ENCODE peak calls at places on chromosomes 5 and 9, in six cellular contexts. L is neural progenitor cell, S is PC-9, G is HCT116, H is A549, Z is neuronal stem cell. R is an unnamed sample.

GRCh38 chr5:68991279-68991678 is 102.5 kb upstream of the SLC30A5 start:
- DNase-seq in L (no peak), S (no peak), G (no peak), H (no peak), Z (no peak), R (no peak)

GRCh38 chr5:56346717-56347116 is 113.6 kb upstream of the ANKRD55 start:
- DNase-seq in L (no peak), S (no peak), G (no peak), H (no peak), Z (no peak), R (no peak)

GRCh38 chr9:137313326-137313920 is 11.4 kb upstream of the NRARP start:
- DNase-seq in L (no peak), S (no peak), G (no peak), H (peak; percentile 27), Z (no peak), R (no peak)

GRCh38 chr9:13278023-13278367 is 1.5 kb downstream of the MPDZ start:
- DNase-seq in L (no peak), S (no peak), G (no peak), H (no peak), Z (no peak), R (no peak)

GRCh38 chr5:1662559-1663043 is 137.0 kb downstream of the MRPL36 start:
- DNase-seq in L (no peak), S (no peak), G (no peak), H (no peak), Z (no peak), R (no peak)

GRCh38 chr9:112446080-112446479 is 40.5 kb upstream of the KIAA1958 start:
- DNase-seq in L (no peak), S (no peak), G (no peak), H (no peak), Z (no peak), R (no peak)

GRCh38 chr5:65883461-65883860 is 42.9 kb upstream of the ERBIN start:
- DNase-seq in L (no peak), S (no peak), G (no peak), H (no peak), Z (no peak), R (no peak)

GRCh38 chr5:150305577-150305976 is 2.9 kb upstream of the ARSI start:
- DNase-seq in L (no peak), S (no peak), G (no peak), H (no peak), Z (no peak), R (no peak)

GRCh38 chr5:2762744-2763532 is 11.5 kb upstream of the IRX2 start:
- DNase-seq in L (no peak), S (no peak), G (no peak), H (no peak), Z (no peak), R (no peak)

GRCh38 chr9:133742849-133743444 is 4.8 kb upstream of the SARDH start:
- DNase-seq in L (peak; percentile 88), S (peak; percentile 40), G (peak; percentile 77), H (peak; percentile 78), Z (peak; percentile 84), R (peak; percentile 66)

DNA sequence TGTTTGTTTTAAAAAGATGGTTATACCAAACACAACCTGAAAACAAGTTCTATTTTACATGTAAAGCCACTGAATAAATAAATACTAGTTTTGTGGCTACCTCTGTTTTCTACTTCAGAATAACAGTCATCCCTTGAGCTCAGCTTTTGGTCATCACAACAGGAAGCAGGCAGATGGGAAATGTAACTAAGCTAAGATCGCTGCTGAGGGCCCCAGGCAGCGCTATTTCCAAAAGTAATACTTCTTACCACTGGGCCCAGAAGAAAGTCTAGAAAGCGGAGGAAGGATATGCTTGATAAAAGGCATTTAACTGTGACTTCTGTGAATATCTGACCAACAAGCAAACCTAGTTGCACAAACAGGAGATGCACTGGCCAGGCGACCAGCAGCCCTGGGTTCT is 61.4 kb downstream of the SERINC5 start:
- DNase-seq in L (no peak), S (no peak), G (no peak), H (no peak), Z (no peak), R (no peak)
- H3K4me1 ChIP-seq in L (peaks cover 64% of the 10 kb centered on the region), S (peaks cover 12% of the 10 kb centered on the region), G (peaks cover 17% of the 10 kb centered on the region), H (peaks cover 8% of the 10 kb centered on the region), Z (peaks cover 31% of the 10 kb centered on the region), R (peaks cover 20% of the 10 kb centered on the region)

DNA sequence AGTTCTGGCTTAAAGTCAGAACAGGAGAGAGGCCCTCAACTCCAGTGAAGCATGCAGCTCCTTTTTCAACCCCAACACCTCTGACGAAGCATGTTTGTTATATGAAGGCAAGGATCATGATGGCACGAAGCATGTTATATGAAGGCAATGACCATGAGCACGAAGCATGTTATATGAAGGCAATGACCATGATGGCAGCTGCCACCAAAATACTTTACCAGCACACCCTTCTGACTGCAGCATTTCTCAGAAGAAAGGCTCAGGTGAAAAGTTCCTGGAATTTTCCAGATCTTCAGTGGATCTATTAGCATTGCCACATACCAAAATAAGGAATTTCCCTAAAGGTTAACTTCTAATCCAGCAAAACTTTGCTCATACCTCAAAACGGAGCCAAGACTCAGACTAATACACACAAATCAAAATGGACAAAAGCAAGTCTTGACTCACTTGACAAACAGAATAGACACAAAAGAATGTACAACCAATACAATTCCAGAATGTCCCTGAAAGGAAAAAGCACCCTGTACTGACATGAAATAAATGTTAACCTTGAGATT is 217.4 kb downstream of the FANCC start:
- DNase-seq in L (no peak), S (no peak), G (no peak), H (no peak), Z (no peak), R (peak; percentile 62)
- H3K4me2 ChIP-seq in L (no peak overlapping the region), S (no peak overlapping the region), G (no peak overlapping the region), H (peak overlapping the region; percentile 14), Z (no peak overlapping the region), R (peak overlapping the region; percentile 26)

DNA sequence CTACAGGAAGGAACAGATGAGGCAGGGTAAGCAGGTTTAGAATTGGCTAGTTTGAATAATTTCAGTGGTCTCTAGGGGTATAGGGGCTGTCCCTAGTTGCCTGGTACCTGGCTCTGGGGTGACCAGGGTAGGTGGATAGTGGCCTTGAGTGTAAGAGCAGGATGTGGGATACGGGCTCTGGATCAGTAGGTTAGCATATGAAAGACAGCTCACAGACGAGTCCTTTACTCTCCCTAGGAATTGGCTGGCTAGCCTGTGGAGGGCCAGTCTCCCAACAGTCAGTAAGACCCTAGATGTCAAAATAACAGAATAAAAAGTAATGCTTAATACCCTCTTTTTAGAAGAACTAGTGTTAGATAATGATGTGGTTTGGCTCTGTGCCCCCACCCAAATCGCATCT is 16.6 kb upstream of the C9orf152 start:
- DNase-seq in L (no peak), S (no peak), G (no peak), H (no peak), Z (no peak), R (no peak)
- H3K4me1 ChIP-seq in L (no peaks in the 10 kb centered on the region), S (no peaks in the 10 kb centered on the region), G (no peaks in the 10 kb centered on the region), H (no peaks in the 10 kb centered on the region), Z (no peaks in the 10 kb centered on the region), R (no peaks in the 10 kb centered on the region)

GRCh38 chr5:174724484-174725260 is at the start of gene MSX2:
- DNase-seq in L (peak; percentile 97), S (no peak), G (peak; percentile 80), H (peak; percentile 88), Z (peak; percentile 91), R (peak; percentile 97)

GRCh38 chr5:174722500-174722899 is 1.9 kb upstream of the MSX2 start:
- DNase-seq in L (no peak), S (no peak), G (no peak), H (no peak), Z (no peak), R (no peak)

GRCh38 chr5:174725261-174725990 is 1.0 kb downstream of the MSX2 start:
- DNase-seq in L (peak; percentile 56), S (no peak), G (no peak), H (no peak), Z (no peak), R (no peak)

GRCh38 chr5:174723315-174723978 is 935 bp upstream of the MSX2 start:
- DNase-seq in L (peak; percentile 64), S (no peak), G (no peak), H (no peak), Z (no peak), R (no peak)

GRCh38 chr5:174723979-174724483 is 351 bp upstream of the MSX2 start:
- DNase-seq in L (no peak), S (no peak), G (peak; percentile 59), H (peak; percentile 23), Z (no peak), R (peak; percentile 45)
- H3K4me2 ChIP-seq in L (peak overlapping the region; percentile 87), S (no peak overlapping the region), G (peak overlapping the region; percentile 95), H (peak overlapping the region; percentile 60), Z (peak overlapping the region; percentile 58), R (peak overlapping the region; percentile 86)

GRCh38 chr5:123092696-123093095 is 3.7 kb downstream of the PRDM6 start:
- DNase-seq in L (peak; percentile 39), S (no peak), G (no peak), H (no peak), Z (no peak), R (no peak)
- H3K4me1 ChIP-seq in L (peaks cover 35% of the 10 kb centered on the region), S (no peaks in the 10 kb centered on the region), G (no peaks in the 10 kb centered on the region), H (peaks cover 17% of the 10 kb centered on the region), Z (peaks cover 14% of the 10 kb centered on the region), R (no peaks in the 10 kb centered on the region)

GRCh38 chr9:16405421-16405820 is 465.0 kb downstream of the BNC2 start:
- DNase-seq in L (no peak), S (no peak), G (no peak), H (no peak), Z (no peak), R (no peak)

GRCh38 chr9:16398676-16399075 is 471.8 kb downstream of the BNC2 start:
- DNase-seq in L (no peak), S (no peak), G (no peak), H (no peak), Z (no peak), R (no peak)

GRCh38 chr9:16406536-16407225 is 463.8 kb downstream of the BNC2 start:
- DNase-seq in L (no peak), S (no peak), G (no peak), H (no peak), Z (no peak), R (no peak)

GRCh38 chr9:16396389-16396788 is 474.1 kb downstream of the BNC2 start:
- DNase-seq in L (no peak), S (no peak), G (no peak), H (no peak), Z (no peak), R (peak; percentile 45)

DNA sequence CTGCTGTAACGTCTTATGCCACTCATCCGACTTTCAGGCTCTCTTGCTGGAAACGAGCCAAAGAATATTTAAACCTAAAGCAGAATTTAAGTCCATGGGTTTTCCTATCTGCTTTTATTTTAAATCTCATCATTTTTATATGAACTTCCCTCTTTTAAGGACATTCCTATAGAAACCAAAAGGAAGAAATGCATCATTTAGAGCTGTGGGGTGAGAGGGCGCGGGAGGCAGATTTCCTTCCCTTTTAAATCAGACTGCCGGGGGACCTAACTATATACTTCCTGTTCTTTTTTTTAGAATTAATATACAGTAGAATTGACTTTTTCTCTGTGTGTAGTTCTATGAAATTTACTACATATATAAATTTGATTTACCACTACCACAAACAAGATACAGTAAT is 468.8 kb downstream of the BNC2 start:
- DNase-seq in L (no peak), S (no peak), G (no peak), H (no peak), Z (no peak), R (no peak)
- H3K4me2 ChIP-seq in L (no peak overlapping the region), S (no peak overlapping the region), G (no peak overlapping the region), H (no peak overlapping the region), Z (no peak overlapping the region), R (no peak overlapping the region)